ENCODE peak calls at places on chromosomes 12 and 14, in five cellular contexts. A is ovary, E is neural progenitor cell, W is A673, P is cardiac muscle cell. S is an unnamed sample.

GRCh38 chr14:93090826-93091583 is 24.7 kb downstream of the ITPK1 start:
- DNase-seq in A (peak; percentile 73), E (no peak), W (no peak), P (peak; percentile 31), S (no peak)

GRCh38 chr12:67681145-67681778 is 32.7 kb downstream of the DYRK2 start:
- DNase-seq in A (no peak), E (no peak), W (no peak), P (peak; percentile 95), S (no peak)

GRCh38 chr12:53975816-53976152 is 1.0 kb upstream of the HOTAIR start:
- DNase-seq in A (no peak), E (no peak), W (no peak), P (no peak), S (no peak)

GRCh38 chr14:20627337-20628032 is 14.0 kb downstream of the OR6S1 start:
- DNase-seq in A (no peak), E (no peak), W (no peak), P (peak; percentile 58), S (no peak)

GRCh38 chr12:89151536-89151935 is 200.8 kb downstream of the DUSP6 start:
- DNase-seq in A (no peak), E (no peak), W (peak; percentile 54), P (no peak), S (no peak)

GRCh38 chr14:65972891-65973290 is 513.3 kb upstream of the CCDC196 start:
- DNase-seq in A (no peak), E (no peak), W (no peak), P (peak; percentile 58), S (no peak)

GRCh38 chr12:82415402-82415801 is 57.1 kb downstream of the METTL25 start:
- DNase-seq in A (no peak), E (no peak), W (no peak), P (no peak), S (no peak)

GRCh38 chr14:76136476-76137160 is 15.1 kb upstream of the GPATCH2L start:
- DNase-seq in A (no peak), E (no peak), W (no peak), P (no peak), S (no peak)

GRCh38 chr14:75422169-75422568 is 5.7 kb upstream of the JDP2 start:
- DNase-seq in A (no peak), E (no peak), W (no peak), P (no peak), S (no peak)

GRCh38 chr12:46357438-46358324 is 14.9 kb downstream of the SLC38A2 start:
- DNase-seq in A (no peak), E (no peak), W (no peak), P (peak; percentile 90), S (no peak)

GRCh38 chr14:95609398-95609990 is 74.6 kb downstream of the GLRX5 start:
- DNase-seq in A (peak; percentile 41), E (peak; percentile 82), W (peak; percentile 79), P (peak; percentile 33), S (peak; percentile 24)

GRCh38 chr14:95297832-95298231 is 21.9 kb downstream of the CLMN start:
- DNase-seq in A (no peak), E (no peak), W (no peak), P (no peak), S (no peak)

GRCh38 chr14:79271122-79271521 is 940.2 kb downstream of the DIO2 start:
- DNase-seq in A (no peak), E (no peak), W (no peak), P (no peak), S (no peak)

GRCh38 chr14:74579447-74580274 is 32.4 kb downstream of the LTBP2 start:
- DNase-seq in A (peak; percentile 37), E (no peak), W (no peak), P (peak; percentile 87), S (no peak)

GRCh38 chr12:91009319-91009950 is 4.7 kb upstream of the EPYC start:
- DNase-seq in A (no peak), E (no peak), W (no peak), P (no peak), S (no peak)

GRCh38 chr12:102735104-102735503 is 181.9 kb downstream of the PAH start:
- DNase-seq in A (no peak), E (no peak), W (no peak), P (no peak), S (no peak)

GRCh38 chr12:84817297-84817696 is 95.3 kb downstream of the SLC6A15 start:
- DNase-seq in A (no peak), E (no peak), W (no peak), P (no peak), S (no peak)

GRCh38 chr12:65300679-65301349 is 22.3 kb downstream of the MSRB3 start:
- DNase-seq in A (no peak), E (peak; percentile 46), W (peak; percentile 64), P (peak; percentile 30), S (no peak)

GRCh38 chr12:111056618-111057521 is 136.5 kb upstream of the MYL2 start:
- DNase-seq in A (no peak), E (no peak), W (peak; percentile 79), P (no peak), S (no peak)

DNA sequence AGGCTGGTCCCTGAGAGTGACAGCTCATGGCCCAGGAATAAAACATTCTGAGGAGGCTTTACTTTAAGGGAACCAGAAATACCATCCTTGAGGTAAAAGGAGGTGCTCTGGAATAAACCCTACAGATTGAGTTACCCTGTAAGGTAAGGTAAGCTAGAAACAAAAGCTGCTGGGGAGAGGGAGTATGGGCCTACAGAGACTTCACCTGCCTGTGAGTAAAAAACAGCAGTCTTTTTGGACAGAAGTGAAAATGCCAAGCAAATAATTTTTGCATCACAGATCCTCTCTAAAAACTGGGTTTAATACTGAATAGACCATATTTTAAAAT is 41.2 kb downstream of the CORO1C start:
- DNase-seq in A (no peak), E (no peak), W (no peak), P (no peak), S (no peak)
- H3K4me1 ChIP-seq in A (peaks cover 24% of the 10 kb centered on the region), E (peaks cover 29% of the 10 kb centered on the region), W (peaks cover 64% of the 10 kb centered on the region), P (peaks cover 65% of the 10 kb centered on the region), S (peaks cover 8% of the 10 kb centered on the region)

DNA sequence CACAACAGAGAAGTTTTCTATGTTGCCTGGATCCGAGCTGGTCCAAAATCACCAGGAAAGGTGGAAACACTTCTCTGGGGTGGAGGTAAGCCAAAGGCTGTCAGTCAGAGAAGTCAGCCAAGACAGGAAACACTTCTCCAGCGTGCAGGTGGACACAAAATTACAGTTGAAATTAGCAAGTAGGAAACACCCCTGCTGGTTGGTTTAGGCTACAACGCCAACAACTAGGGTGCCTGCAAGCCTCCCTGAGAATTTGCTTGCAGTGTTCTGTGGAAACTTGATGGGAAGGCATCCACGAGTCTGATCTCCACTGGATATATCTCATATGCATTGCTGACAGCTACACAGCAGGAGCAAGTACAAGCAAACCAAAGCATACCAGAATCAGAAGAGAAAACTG is 600.5 kb downstream of the RERGL start:
- DNase-seq in A (no peak), E (no peak), W (peak; percentile 2), P (no peak), S (no peak)
- TF ChIP-seq CTCF in A (no peak), E (peak; percentile 35), W (peak; percentile 35), P (no peak), S (no peak)

GRCh38 chr14:77143071-77143470 is 1.5 kb upstream of the ZDHHC22 start:
- DNase-seq in A (no peak), E (no peak), W (no peak), P (no peak), S (no peak)

GRCh38 chr14:77140937-77141591 is 527 bp downstream of the ZDHHC22 start:
- DNase-seq in A (no peak), E (peak; percentile 92), W (peak; percentile 54), P (peak; percentile 40), S (no peak)

GRCh38 chr14:77140343-77140936 is 1.2 kb downstream of the ZDHHC22 start:
- DNase-seq in A (no peak), E (peak; percentile 55), W (peak; percentile 50), P (no peak), S (no peak)

GRCh38 chr14:77142289-77142814 is 761 bp upstream of the ZDHHC22 start:
- DNase-seq in A (no peak), E (peak; percentile 77), W (no peak), P (no peak), S (no peak)

GRCh38 chr14:77141592-77142288 is at the start of gene ZDHHC22:
- DNase-seq in A (no peak), E (no peak), W (no peak), P (peak; percentile 28), S (no peak)
- H3K4me3 ChIP-seq in A (peak within 1 kb of the TSS; percentile 19), E (peak within 1 kb of the TSS; percentile 76), W (peak within 1 kb of the TSS; percentile 42), P (peak within 1 kb of the TSS; percentile 32), S (peak within 1 kb of the TSS; percentile 17)

DNA sequence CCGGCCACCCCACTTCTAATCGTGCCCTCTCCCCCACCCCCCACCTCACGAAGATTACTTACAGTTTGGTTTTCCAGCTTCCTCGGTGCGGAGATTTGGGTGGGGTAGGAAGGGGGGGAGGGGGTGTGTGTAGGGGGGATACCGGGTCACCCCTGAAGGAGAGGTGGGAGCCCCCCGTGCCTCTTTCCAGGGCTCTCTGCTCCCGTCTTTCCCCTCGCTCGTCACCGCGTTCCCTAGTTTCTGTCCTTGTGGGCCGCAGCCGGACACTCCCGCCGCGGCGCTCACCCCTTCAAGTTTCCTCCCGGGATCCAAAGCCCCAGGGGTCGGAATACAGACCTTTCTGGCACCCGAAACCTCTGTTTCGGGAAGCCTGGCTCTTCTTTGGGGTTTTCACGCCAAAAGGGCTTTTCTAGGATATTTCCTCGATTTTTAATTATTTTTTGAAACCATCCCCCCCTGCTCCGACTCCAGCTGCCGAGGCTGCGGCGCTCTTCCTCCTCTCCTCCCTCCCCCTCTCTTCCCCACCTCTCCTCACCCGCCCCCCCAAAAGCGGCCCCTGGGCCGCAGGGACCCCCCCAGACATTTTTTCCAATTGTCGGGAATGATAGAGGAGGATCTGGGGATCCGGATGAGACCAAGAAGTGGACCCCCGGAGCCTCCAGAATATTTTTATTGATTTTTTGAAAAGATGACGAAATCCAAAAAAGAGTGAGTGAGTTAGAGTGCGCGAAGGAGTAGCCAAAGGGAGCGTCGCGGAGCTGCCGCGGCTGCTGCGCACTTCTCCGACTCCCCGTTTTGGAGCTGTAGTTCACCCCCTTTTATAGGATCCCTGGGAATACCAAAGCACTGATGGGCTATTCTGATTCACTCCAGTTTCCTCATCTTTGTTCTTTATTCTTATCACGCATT is 1.7 kb downstream of the CCND2 start:
- DNase-seq in A (no peak), E (peak; percentile 53), W (no peak), P (no peak), S (peak; percentile 28)
- H3K4me1 ChIP-seq in A (peaks cover 16% of the 10 kb centered on the region), E (peaks cover 19% of the 10 kb centered on the region), W (peaks cover 22% of the 10 kb centered on the region), P (peaks cover 43% of the 10 kb centered on the region), S (peaks cover 32% of the 10 kb centered on the region)

GRCh38 chr12:32290411-32290810 is 108.9 kb upstream of the FGD4 start:
- DNase-seq in A (no peak), E (peak; percentile 15), W (no peak), P (peak; percentile 19), S (no peak)

GRCh38 chr12:32298917-32299316 is 100.4 kb upstream of the FGD4 start:
- DNase-seq in A (no peak), E (no peak), W (peak; percentile 38), P (no peak), S (no peak)

GRCh38 chr12:32292175-32292574 is 107.2 kb upstream of the FGD4 start:
- DNase-seq in A (no peak), E (no peak), W (no peak), P (no peak), S (no peak)

GRCh38 chr12:32296541-32296940 is 102.8 kb upstream of the FGD4 start:
- DNase-seq in A (no peak), E (no peak), W (no peak), P (peak; percentile 10), S (no peak)

GRCh38 chr12:32293808-32294419 is 105.4 kb upstream of the FGD4 start:
- DNase-seq in A (no peak), E (no peak), W (no peak), P (no peak), S (no peak)
- TF ChIP-seq CTCF in A (no peak), E (no peak), W (no peak), P (no peak), S (no peak)

S was measured in colonic mucosa.